ENCODE peak calls at places on chromosomes 16 and 17, in eight cellular contexts. P is suprapubic skin; F is NCI-H1417; Q is activated CD4-positive, alpha-beta T cell treated with anti-CD3 and anti-CD28 coated beads for 48 hours; D is activated T-helper 1 cell treated with anti-CD3 and anti-CD28 coated beads, Interleukin-12 subunit alpha, Interleukin-12 subunit beta, Interleukin-2, Interleukin-4 antibody, amounts not matched to agents 30 ng/mL and 10 ng/mL and 1 ng/mL, durations not matched to agents 14 hours and 24 hours and 36 hours; X is posterior cingulate gyrus; G is left cardiac atrium; S is stimulated activated CD4-positive, alpha-beta T cell treated with anti-CD3 and anti-CD28 coated beads, Interleukin-4, amount 100 ng/mL, for 24 hours. W is an unnamed sample.

GRCh38 chr16:2486645-2487516 is 12.0 kb downstream of the TBC1D24 start:
- DNase-seq in D (peak), Q (peak), X (peak), F (peak), S (peak), G (no peak), P (no peak), W (no peak)

GRCh38 chr17:676965-677364 is 37.7 kb downstream of the VPS53 start:
- DNase-seq in G (no peak), P (no peak), F (no peak), S (no peak), Q (no peak), D (no peak), X (no peak), W (no peak)

GRCh38 chr17:4327638-4328037 is 38.8 kb downstream of the UBE2G1 start:
- DNase-seq in P (no peak), X (no peak), F (no peak), S (no peak), G (no peak), D (no peak), Q (no peak), W (peak)

GRCh38 chr16:84955427-84955826 is 55.9 kb downstream of the ZDHHC7 start:
- DNase-seq in P (no peak), G (no peak), F (no peak), Q (no peak), D (no peak), X (no peak), S (no peak), W (no peak)

GRCh38 chr16:57281791-57282190 is 2.7 kb downstream of the PLLP start:
- DNase-seq in G (peak), X (no peak), F (no peak), S (no peak), Q (no peak), D (no peak), P (no peak), W (no peak)

GRCh38 chr16:87263418-87264052 is 53.7 kb downstream of the C16orf95 start:
- DNase-seq in D (no peak), S (no peak), P (no peak), X (no peak), G (no peak), F (no peak), Q (no peak), W (no peak)

GRCh38 chr16:84768061-84768797 is 51.6 kb upstream of the CRISPLD2 start:
- DNase-seq in Q (no peak), D (no peak), X (no peak), F (no peak), P (no peak), G (no peak), S (no peak), W (no peak)

GRCh38 chr16:56357765-56358322 is 67.5 kb downstream of the AMFR start:
- DNase-seq in S (no peak), D (no peak), P (peak), Q (no peak), G (peak), X (no peak), F (no peak), W (no peak)

GRCh38 chr16:85863384-85863774 is 35.6 kb upstream of the IRF8 start:
- DNase-seq in P (no peak), Q (no peak), D (no peak), X (no peak), F (no peak), S (peak), G (no peak), W (no peak)

GRCh38 chr17:78342438-78343098 is 17.3 kb downstream of the SOCS3 start:
- DNase-seq in Q (no peak), X (no peak), P (peak), D (no peak), F (no peak), S (no peak), G (peak), W (no peak)

GRCh38 chr16:78094166-78094565 is 5.3 kb upstream of the WWOX start:
- DNase-seq in D (no peak), X (no peak), S (no peak), Q (no peak), F (no peak), G (no peak), P (no peak), W (no peak)

GRCh38 chr16:7615565-7615964 is 282.9 kb downstream of the RBFOX1 start:
- DNase-seq in P (no peak), Q (no peak), X (no peak), G (no peak), F (no peak), S (no peak), D (no peak), W (no peak)

GRCh38 chr17:70661342-70662222 is 492.2 kb downstream of the KCNJ2 start:
- DNase-seq in G (no peak), P (no peak), Q (no peak), S (no peak), X (no peak), F (peak), D (no peak), W (peak)

GRCh38 chr16:17578921-17579876 is 108.4 kb upstream of the XYLT1 start:
- DNase-seq in D (peak), F (peak), G (peak), Q (peak), S (peak), X (peak), P (peak), W (peak)

GRCh38 chr17:72075995-72076677 is 44.7 kb upstream of the SOX9 start:
- DNase-seq in P (peak), X (no peak), Q (no peak), S (no peak), G (no peak), F (no peak), D (no peak), W (no peak)

GRCh38 chr16:27430923-27431484 is 29.0 kb downstream of the IL21R start:
- DNase-seq in F (no peak), S (peak), P (peak), X (no peak), Q (peak), G (no peak), D (no peak), W (peak)

W was measured in skeletal muscle cell.